ENCODE peak calls at places on chromosomes 13 and 19, in seven cellular contexts. O is psoas muscle, U is GM23248, S is thyroid gland, Y is SK-N-SH, A is stomach, F is right lobe of liver. I is an unnamed sample.

GRCh38 chr19:35207391-35207871 is 21.1 kb downstream of the FAM187B start:
- DNase-seq in O (no peak), U (no peak), S (no peak), Y (no peak), A (no peak), F (no peak), I (no peak)

GRCh38 chr13:113558461-113558860 is 26.1 kb upstream of the TFDP1 start:
- DNase-seq in O (no peak), U (peak; percentile 30), S (no peak), Y (no peak), A (peak; percentile 4), F (no peak), I (peak; percentile 42)

GRCh38 chr19:30498707-30499106 is 126.5 kb downstream of the ZNF536 start:
- DNase-seq in O (no peak), U (peak; percentile 6), S (peak; percentile 20), Y (no peak), A (no peak), F (no peak), I (no peak)

GRCh38 chr19:30328096-30328495 is 44.1 kb upstream of the ZNF536 start:
- DNase-seq in O (no peak), U (no peak), S (no peak), Y (no peak), A (no peak), F (no peak), I (no peak)

GRCh38 chr19:39110263-39110967 is 15.2 kb upstream of the PAK4 start:
- DNase-seq in O (peak; percentile 53), U (peak; percentile 62), S (peak; percentile 75), Y (peak; percentile 80), A (peak; percentile 81), F (no peak), I (peak; percentile 65)

GRCh38 chr19:16509141-16510061 is 13.2 kb downstream of the C19orf44 start:
- DNase-seq in O (no peak), U (no peak), S (peak; percentile 75), Y (peak; percentile 1), A (no peak), F (no peak), I (peak; percentile 80)

GRCh38 chr13:98672947-98673545 is 79.4 kb downstream of the SLC15A1 start:
- DNase-seq in O (peak; percentile 66), U (peak; percentile 87), S (peak; percentile 72), Y (peak; percentile 77), A (peak; percentile 73), F (peak; percentile 92), I (peak; percentile 85)

GRCh38 chr13:98997051-98997730 is 19.3 kb upstream of the DOCK9 start:
- DNase-seq in O (no peak), U (no peak), S (peak; percentile 55), Y (no peak), A (no peak), F (no peak), I (no peak)

GRCh38 chr19:41426952-41427646 is at the start of gene B3GNT8:
- DNase-seq in O (peak; percentile 86), U (peak; percentile 86), S (peak; percentile 89), Y (peak; percentile 71), A (peak; percentile 86), F (peak; percentile 82), I (peak; percentile 81)

GRCh38 chr19:4018775-4019504 is 11.4 kb downstream of the PIAS4 start:
- DNase-seq in O (no peak), U (no peak), S (no peak), Y (no peak), A (no peak), F (no peak), I (no peak)

GRCh38 chr19:46213156-46213555 is 16.4 kb upstream of the IGFL1 start:
- DNase-seq in O (no peak), U (no peak), S (no peak), Y (no peak), A (no peak), F (no peak), I (no peak)

GRCh38 chr13:40340368-40341085 is 325.9 kb downstream of the FOXO1 start:
- DNase-seq in O (no peak), U (no peak), S (peak; percentile 6), Y (no peak), A (no peak), F (no peak), I (no peak)

GRCh38 chr13:77786888-77787287 is 89.4 kb downstream of the SLAIN1 start:
- DNase-seq in O (no peak), U (no peak), S (no peak), Y (no peak), A (no peak), F (no peak), I (no peak)

GRCh38 chr19:29010276-29010675 is 202.7 kb downstream of the UQCRFS1 start:
- DNase-seq in O (no peak), U (no peak), S (no peak), Y (no peak), A (no peak), F (no peak), I (no peak)

GRCh38 chr19:14580623-14581237 is 2.2 kb upstream of the CLEC17A start:
- DNase-seq in O (no peak), U (no peak), S (no peak), Y (no peak), A (no peak), F (no peak), I (no peak)

GRCh38 chr19:32674153-32674958 is 624 bp downstream of the ANKRD27 start:
- DNase-seq in O (no peak), U (peak; percentile 43), S (no peak), Y (peak; percentile 55), A (no peak), F (no peak), I (no peak)

DNA sequence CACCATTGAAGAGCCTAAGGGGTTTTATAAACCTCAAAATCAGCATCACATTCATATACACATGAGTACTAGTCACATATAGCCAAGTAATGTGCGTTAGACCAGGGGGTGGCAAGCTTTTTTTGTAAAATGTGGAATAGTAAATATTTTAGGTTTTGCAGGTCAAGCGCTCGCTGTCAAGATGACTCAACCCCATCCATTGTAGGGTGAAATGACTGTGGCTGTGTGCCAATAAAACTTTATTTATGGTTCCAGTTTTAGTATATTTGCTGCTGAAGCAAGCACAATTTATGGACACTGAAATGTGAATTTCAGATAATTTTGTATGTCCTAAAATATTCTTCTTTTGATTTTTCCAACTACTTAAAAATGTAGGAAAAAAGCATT is 21.6 kb downstream of the RFX2 start:
- DNase-seq in O (no peak), U (peak; percentile 65), S (no peak), Y (no peak), A (no peak), F (no peak), I (no peak)
- H3K27ac ChIP-seq in O (peak overlapping the region; percentile 50), U (peak overlapping the region; percentile 78), S (peak overlapping the region; percentile 24), Y (no peak overlapping the region), A (no peak overlapping the region), F (no peak overlapping the region), I (peak overlapping the region; percentile 70)

GRCh38 chr19:49552749-49553148 is 24.9 kb downstream of the RCN3 start:
- DNase-seq in O (no peak), U (no peak), S (no peak), Y (no peak), A (no peak), F (no peak), I (no peak)

GRCh38 chr19:49554701-49555181 is 25.6 kb downstream of the NOSIP start:
- DNase-seq in O (peak; percentile 26), U (peak; percentile 43), S (peak; percentile 15), Y (no peak), A (no peak), F (no peak), I (peak; percentile 63)

GRCh38 chr19:49551531-49551930 is 23.7 kb downstream of the RCN3 start:
- DNase-seq in O (no peak), U (no peak), S (no peak), Y (no peak), A (no peak), F (no peak), I (no peak)

GRCh38 chr19:49555600-49556411 is 24.6 kb downstream of the NOSIP start:
- DNase-seq in O (peak; percentile 62), U (peak; percentile 79), S (peak; percentile 47), Y (peak; percentile 95), A (peak; percentile 54), F (peak; percentile 61), I (no peak)

DNA sequence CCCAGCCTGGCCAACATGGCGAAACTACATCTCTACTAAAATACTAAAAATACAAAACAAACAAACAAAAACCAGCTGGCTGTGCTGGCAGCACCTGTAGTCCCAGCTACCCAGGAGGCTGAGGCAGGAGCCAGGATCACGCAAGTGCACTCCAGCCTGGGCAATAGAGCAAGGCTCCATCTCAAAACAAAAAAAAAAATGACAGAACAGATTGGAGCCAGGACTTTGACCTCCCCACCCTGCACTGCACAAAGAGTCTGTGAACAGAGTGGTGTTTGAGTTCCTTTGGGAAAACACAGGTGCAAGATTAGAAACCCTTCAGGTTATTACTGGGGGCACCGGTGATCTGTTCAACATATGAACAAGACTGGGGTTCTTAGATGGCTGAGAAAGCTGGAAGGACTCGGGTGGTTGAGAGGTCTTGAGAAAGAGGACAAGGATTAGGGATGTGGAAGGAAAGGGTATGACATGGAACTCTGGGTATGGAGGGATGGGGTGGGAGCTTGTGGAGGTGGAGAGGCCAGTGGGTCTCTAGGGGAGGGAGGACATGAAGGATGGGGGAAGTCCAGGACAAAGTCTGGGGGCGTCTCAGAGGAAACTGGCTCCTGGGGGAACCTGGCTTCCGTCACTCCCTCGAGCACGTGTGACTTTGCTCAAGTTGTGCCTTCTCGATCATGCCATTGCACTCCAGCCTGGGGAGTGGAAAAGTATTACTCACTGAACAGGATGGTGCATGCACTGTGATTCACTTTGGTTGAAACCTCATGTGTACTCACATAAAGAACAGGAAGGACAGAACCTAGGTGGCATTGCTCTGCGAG is 25.9 kb downstream of the RCN3 start:
- DNase-seq in O (no peak), U (peak; percentile 94), S (no peak), Y (no peak), A (peak; percentile 77), F (no peak), I (no peak)
- H3K27ac ChIP-seq in O (peak overlapping the region; percentile 21), U (peak overlapping the region; percentile 82), S (no peak overlapping the region), Y (no peak overlapping the region), A (peak overlapping the region; percentile 80), F (peak overlapping the region; percentile 54), I (no peak overlapping the region)

GRCh38 chr19:2097330-2098327 is 914 bp downstream of the IZUMO4 start:
- DNase-seq in O (no peak), U (peak; percentile 14), S (no peak), Y (no peak), A (no peak), F (no peak), I (no peak)
- H3K27ac ChIP-seq in O (peak overlapping the region; percentile 47), U (no peak overlapping the region), S (no peak overlapping the region), Y (no peak overlapping the region), A (peak overlapping the region; percentile 83), F (no peak overlapping the region), I (peak overlapping the region; percentile 46)

DNA sequence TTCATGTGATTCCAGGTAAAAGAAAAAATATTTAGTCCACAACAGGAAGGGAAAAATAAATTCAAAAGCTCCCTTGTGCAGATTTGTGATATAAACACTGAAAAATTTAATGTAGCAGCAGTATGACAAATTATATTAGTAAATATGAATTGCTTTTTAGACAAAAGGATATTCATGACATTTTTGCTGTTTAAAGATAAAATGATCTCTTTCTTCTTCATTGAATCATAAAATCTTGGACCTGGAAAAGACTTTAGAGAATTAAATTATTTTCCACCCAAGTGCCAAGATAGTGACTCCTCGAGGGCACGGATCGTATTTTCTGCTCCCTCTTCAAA is 85.4 kb downstream of the MBNL2 start:
- DNase-seq in O (no peak), U (peak; percentile 84), S (no peak), Y (no peak), A (no peak), F (no peak), I (no peak)
- H3K27ac ChIP-seq in O (peak overlapping the region; percentile 41), U (peak overlapping the region; percentile 54), S (no peak overlapping the region), Y (peak overlapping the region; percentile 88), A (no peak overlapping the region), F (no peak overlapping the region), I (peak overlapping the region; percentile 48)

GRCh38 chr13:110316196-110316595 is 9.1 kb downstream of the COL4A2 start:
- DNase-seq in O (no peak), U (no peak), S (no peak), Y (no peak), A (no peak), F (no peak), I (peak; percentile 56)
- H3K27ac ChIP-seq in O (no peak overlapping the region), U (no peak overlapping the region), S (peak overlapping the region; percentile 9), Y (no peak overlapping the region), A (no peak overlapping the region), F (no peak overlapping the region), I (peak overlapping the region; percentile 77)

I was measured in right atrium auricular region.